ENCODE peak calls at places on chromosomes 11 and 22, in nine cellular contexts. One of them, this sample, is unnamed.

GRCh38 chr11:93791493-93791892 is 7.4 kb downstream of the MED17 start:
- DNase-seq in cardiac muscle cell: no peak
- DNase-seq in heart left ventricle: no peak
- DNase-seq in Calu3: no peak
- DNase-seq in naive thymus-derived CD8-positive, alpha-beta T cell: no peak
- DNase-seq in activated T-helper 1 cell treated with anti-CD3 and anti-CD28 coated beads, Interleukin-12 subunit alpha, Interleukin-12 subunit beta, Interleukin-2, Interleukin-4 antibody, amounts not matched to agents 30 ng/mL and 10 ng/mL and 1 ng/mL, durations not matched to agents 14 hours and 24 hours and 36 hours: no peak
- DNase-seq in stimulated activated CD8-positive, alpha-beta memory T cell treated with anti-CD3 and anti-CD28 coated beads, Interleukin-4, amount 100 ng/mL, for 1 hour: no peak
- DNase-seq in activated CD8-positive, alpha-beta memory T cell treated with anti-CD3 and anti-CD28 coated beads, Interleukin-2, amount 50 U/mL, for 48 hours: no peak
- DNase-seq in GM10248: no peak
- DNase-seq in this sample: no peak

GRCh38 chr11:35013514-35014191 is 97.2 kb downstream of the PDHX start:
- DNase-seq in stimulated activated CD8-positive, alpha-beta memory T cell treated with anti-CD3 and anti-CD28 coated beads, Interleukin-4, amount 100 ng/mL, for 1 hour: no peak
- DNase-seq in GM10248: peak; percentile 15
- DNase-seq in heart left ventricle: no peak
- DNase-seq in naive thymus-derived CD8-positive, alpha-beta T cell: peak; percentile 26
- DNase-seq in cardiac muscle cell: no peak
- DNase-seq in activated CD8-positive, alpha-beta memory T cell treated with anti-CD3 and anti-CD28 coated beads, Interleukin-2, amount 50 U/mL, for 48 hours: no peak
- DNase-seq in activated T-helper 1 cell treated with anti-CD3 and anti-CD28 coated beads, Interleukin-12 subunit alpha, Interleukin-12 subunit beta, Interleukin-2, Interleukin-4 antibody, amounts not matched to agents 30 ng/mL and 10 ng/mL and 1 ng/mL, durations not matched to agents 14 hours and 24 hours and 36 hours: peak; percentile 47
- DNase-seq in Calu3: no peak
- DNase-seq in this sample: no peak

GRCh38 chr11:92070026-92070889 is 154.4 kb upstream of the FAT3 start:
- DNase-seq in activated T-helper 1 cell treated with anti-CD3 and anti-CD28 coated beads, Interleukin-12 subunit alpha, Interleukin-12 subunit beta, Interleukin-2, Interleukin-4 antibody, amounts not matched to agents 30 ng/mL and 10 ng/mL and 1 ng/mL, durations not matched to agents 14 hours and 24 hours and 36 hours: no peak
- DNase-seq in naive thymus-derived CD8-positive, alpha-beta T cell: no peak
- DNase-seq in Calu3: no peak
- DNase-seq in GM10248: no peak
- DNase-seq in heart left ventricle: no peak
- DNase-seq in stimulated activated CD8-positive, alpha-beta memory T cell treated with anti-CD3 and anti-CD28 coated beads, Interleukin-4, amount 100 ng/mL, for 1 hour: no peak
- DNase-seq in activated CD8-positive, alpha-beta memory T cell treated with anti-CD3 and anti-CD28 coated beads, Interleukin-2, amount 50 U/mL, for 48 hours: no peak
- DNase-seq in cardiac muscle cell: no peak
- DNase-seq in this sample: no peak

GRCh38 chr11:17293308-17293707 is 16.8 kb downstream of the NUCB2 start:
- DNase-seq in heart left ventricle: no peak
- DNase-seq in activated CD8-positive, alpha-beta memory T cell treated with anti-CD3 and anti-CD28 coated beads, Interleukin-2, amount 50 U/mL, for 48 hours: no peak
- DNase-seq in stimulated activated CD8-positive, alpha-beta memory T cell treated with anti-CD3 and anti-CD28 coated beads, Interleukin-4, amount 100 ng/mL, for 1 hour: no peak
- DNase-seq in GM10248: no peak
- DNase-seq in activated T-helper 1 cell treated with anti-CD3 and anti-CD28 coated beads, Interleukin-12 subunit alpha, Interleukin-12 subunit beta, Interleukin-2, Interleukin-4 antibody, amounts not matched to agents 30 ng/mL and 10 ng/mL and 1 ng/mL, durations not matched to agents 14 hours and 24 hours and 36 hours: no peak
- DNase-seq in Calu3: no peak
- DNase-seq in cardiac muscle cell: no peak
- DNase-seq in naive thymus-derived CD8-positive, alpha-beta T cell: no peak
- DNase-seq in this sample: no peak

GRCh38 chr11:115711021-115711420 is 206.8 kb upstream of the CADM1 start:
- DNase-seq in stimulated activated CD8-positive, alpha-beta memory T cell treated with anti-CD3 and anti-CD28 coated beads, Interleukin-4, amount 100 ng/mL, for 1 hour: no peak
- DNase-seq in Calu3: no peak
- DNase-seq in activated CD8-positive, alpha-beta memory T cell treated with anti-CD3 and anti-CD28 coated beads, Interleukin-2, amount 50 U/mL, for 48 hours: no peak
- DNase-seq in activated T-helper 1 cell treated with anti-CD3 and anti-CD28 coated beads, Interleukin-12 subunit alpha, Interleukin-12 subunit beta, Interleukin-2, Interleukin-4 antibody, amounts not matched to agents 30 ng/mL and 10 ng/mL and 1 ng/mL, durations not matched to agents 14 hours and 24 hours and 36 hours: no peak
- DNase-seq in GM10248: no peak
- DNase-seq in cardiac muscle cell: no peak
- DNase-seq in naive thymus-derived CD8-positive, alpha-beta T cell: no peak
- DNase-seq in heart left ventricle: no peak
- DNase-seq in this sample: no peak

GRCh38 chr11:36306888-36307287 is 10.8 kb downstream of the PRR5L start:
- DNase-seq in activated CD8-positive, alpha-beta memory T cell treated with anti-CD3 and anti-CD28 coated beads, Interleukin-2, amount 50 U/mL, for 48 hours: no peak
- DNase-seq in cardiac muscle cell: peak; percentile 23
- DNase-seq in heart left ventricle: no peak
- DNase-seq in naive thymus-derived CD8-positive, alpha-beta T cell: no peak
- DNase-seq in Calu3: no peak
- DNase-seq in stimulated activated CD8-positive, alpha-beta memory T cell treated with anti-CD3 and anti-CD28 coated beads, Interleukin-4, amount 100 ng/mL, for 1 hour: no peak
- DNase-seq in GM10248: no peak
- DNase-seq in activated T-helper 1 cell treated with anti-CD3 and anti-CD28 coated beads, Interleukin-12 subunit alpha, Interleukin-12 subunit beta, Interleukin-2, Interleukin-4 antibody, amounts not matched to agents 30 ng/mL and 10 ng/mL and 1 ng/mL, durations not matched to agents 14 hours and 24 hours and 36 hours: no peak
- DNase-seq in this sample: no peak

GRCh38 chr11:19673924-19674390 is 38.7 kb upstream of the NAV2 start:
- DNase-seq in activated CD8-positive, alpha-beta memory T cell treated with anti-CD3 and anti-CD28 coated beads, Interleukin-2, amount 50 U/mL, for 48 hours: no peak
- DNase-seq in heart left ventricle: peak; percentile 85
- DNase-seq in naive thymus-derived CD8-positive, alpha-beta T cell: no peak
- DNase-seq in Calu3: no peak
- DNase-seq in GM10248: no peak
- DNase-seq in cardiac muscle cell: peak; percentile 69
- DNase-seq in stimulated activated CD8-positive, alpha-beta memory T cell treated with anti-CD3 and anti-CD28 coated beads, Interleukin-4, amount 100 ng/mL, for 1 hour: no peak
- DNase-seq in activated T-helper 1 cell treated with anti-CD3 and anti-CD28 coated beads, Interleukin-12 subunit alpha, Interleukin-12 subunit beta, Interleukin-2, Interleukin-4 antibody, amounts not matched to agents 30 ng/mL and 10 ng/mL and 1 ng/mL, durations not matched to agents 14 hours and 24 hours and 36 hours: no peak
- DNase-seq in this sample: no peak

GRCh38 chr22:25160120-25160996 is 39.3 kb upstream of the CRYBB3 start:
- DNase-seq in Calu3: no peak
- DNase-seq in heart left ventricle: no peak
- DNase-seq in stimulated activated CD8-positive, alpha-beta memory T cell treated with anti-CD3 and anti-CD28 coated beads, Interleukin-4, amount 100 ng/mL, for 1 hour: no peak
- DNase-seq in activated T-helper 1 cell treated with anti-CD3 and anti-CD28 coated beads, Interleukin-12 subunit alpha, Interleukin-12 subunit beta, Interleukin-2, Interleukin-4 antibody, amounts not matched to agents 30 ng/mL and 10 ng/mL and 1 ng/mL, durations not matched to agents 14 hours and 24 hours and 36 hours: no peak
- DNase-seq in activated CD8-positive, alpha-beta memory T cell treated with anti-CD3 and anti-CD28 coated beads, Interleukin-2, amount 50 U/mL, for 48 hours: no peak
- DNase-seq in cardiac muscle cell: no peak
- DNase-seq in GM10248: no peak
- DNase-seq in naive thymus-derived CD8-positive, alpha-beta T cell: no peak
- DNase-seq in this sample: no peak

GRCh38 chr11:96013459-96014213 is 89.7 kb upstream of the MTMR2 start:
- DNase-seq in heart left ventricle: no peak
- DNase-seq in stimulated activated CD8-positive, alpha-beta memory T cell treated with anti-CD3 and anti-CD28 coated beads, Interleukin-4, amount 100 ng/mL, for 1 hour: no peak
- DNase-seq in cardiac muscle cell: no peak
- DNase-seq in activated T-helper 1 cell treated with anti-CD3 and anti-CD28 coated beads, Interleukin-12 subunit alpha, Interleukin-12 subunit beta, Interleukin-2, Interleukin-4 antibody, amounts not matched to agents 30 ng/mL and 10 ng/mL and 1 ng/mL, durations not matched to agents 14 hours and 24 hours and 36 hours: no peak
- DNase-seq in Calu3: no peak
- DNase-seq in GM10248: no peak
- DNase-seq in naive thymus-derived CD8-positive, alpha-beta T cell: peak; percentile 48
- DNase-seq in activated CD8-positive, alpha-beta memory T cell treated with anti-CD3 and anti-CD28 coated beads, Interleukin-2, amount 50 U/mL, for 48 hours: peak; percentile 65
- DNase-seq in this sample: no peak

GRCh38 chr11:120722539-120722938 is 211.0 kb downstream of the GRIK4 start:
- DNase-seq in activated T-helper 1 cell treated with anti-CD3 and anti-CD28 coated beads, Interleukin-12 subunit alpha, Interleukin-12 subunit beta, Interleukin-2, Interleukin-4 antibody, amounts not matched to agents 30 ng/mL and 10 ng/mL and 1 ng/mL, durations not matched to agents 14 hours and 24 hours and 36 hours: no peak
- DNase-seq in Calu3: no peak
- DNase-seq in naive thymus-derived CD8-positive, alpha-beta T cell: no peak
- DNase-seq in heart left ventricle: no peak
- DNase-seq in activated CD8-positive, alpha-beta memory T cell treated with anti-CD3 and anti-CD28 coated beads, Interleukin-2, amount 50 U/mL, for 48 hours: no peak
- DNase-seq in stimulated activated CD8-positive, alpha-beta memory T cell treated with anti-CD3 and anti-CD28 coated beads, Interleukin-4, amount 100 ng/mL, for 1 hour: no peak
- DNase-seq in cardiac muscle cell: peak; percentile 17
- DNase-seq in GM10248: no peak
- DNase-seq in this sample: no peak

GRCh38 chr11:84612645-84613044 is 1014.5 kb downstream of the DLG2 start:
- DNase-seq in GM10248: no peak
- DNase-seq in activated T-helper 1 cell treated with anti-CD3 and anti-CD28 coated beads, Interleukin-12 subunit alpha, Interleukin-12 subunit beta, Interleukin-2, Interleukin-4 antibody, amounts not matched to agents 30 ng/mL and 10 ng/mL and 1 ng/mL, durations not matched to agents 14 hours and 24 hours and 36 hours: no peak
- DNase-seq in heart left ventricle: no peak
- DNase-seq in Calu3: no peak
- DNase-seq in stimulated activated CD8-positive, alpha-beta memory T cell treated with anti-CD3 and anti-CD28 coated beads, Interleukin-4, amount 100 ng/mL, for 1 hour: no peak
- DNase-seq in activated CD8-positive, alpha-beta memory T cell treated with anti-CD3 and anti-CD28 coated beads, Interleukin-2, amount 50 U/mL, for 48 hours: no peak
- DNase-seq in naive thymus-derived CD8-positive, alpha-beta T cell: no peak
- DNase-seq in cardiac muscle cell: no peak
- DNase-seq in this sample: no peak

GRCh38 chr11:35618497-35619029 is 303 bp downstream of the FJX1 start:
- DNase-seq in GM10248: peak; percentile 58
- DNase-seq in Calu3: peak; percentile 64
- DNase-seq in activated CD8-positive, alpha-beta memory T cell treated with anti-CD3 and anti-CD28 coated beads, Interleukin-2, amount 50 U/mL, for 48 hours: no peak
- DNase-seq in activated T-helper 1 cell treated with anti-CD3 and anti-CD28 coated beads, Interleukin-12 subunit alpha, Interleukin-12 subunit beta, Interleukin-2, Interleukin-4 antibody, amounts not matched to agents 30 ng/mL and 10 ng/mL and 1 ng/mL, durations not matched to agents 14 hours and 24 hours and 36 hours: no peak
- DNase-seq in stimulated activated CD8-positive, alpha-beta memory T cell treated with anti-CD3 and anti-CD28 coated beads, Interleukin-4, amount 100 ng/mL, for 1 hour: no peak
- DNase-seq in naive thymus-derived CD8-positive, alpha-beta T cell: peak; percentile 10
- DNase-seq in heart left ventricle: peak; percentile 21
- DNase-seq in cardiac muscle cell: peak; percentile 60
- DNase-seq in this sample: no peak

GRCh38 chr22:33971561-33971961 is 51.3 kb upstream of the LARGE1 start:
- DNase-seq in heart left ventricle: no peak
- DNase-seq in activated T-helper 1 cell treated with anti-CD3 and anti-CD28 coated beads, Interleukin-12 subunit alpha, Interleukin-12 subunit beta, Interleukin-2, Interleukin-4 antibody, amounts not matched to agents 30 ng/mL and 10 ng/mL and 1 ng/mL, durations not matched to agents 14 hours and 24 hours and 36 hours: no peak
- DNase-seq in naive thymus-derived CD8-positive, alpha-beta T cell: no peak
- DNase-seq in cardiac muscle cell: no peak
- DNase-seq in activated CD8-positive, alpha-beta memory T cell treated with anti-CD3 and anti-CD28 coated beads, Interleukin-2, amount 50 U/mL, for 48 hours: no peak
- DNase-seq in Calu3: peak; percentile 7
- DNase-seq in GM10248: no peak
- DNase-seq in stimulated activated CD8-positive, alpha-beta memory T cell treated with anti-CD3 and anti-CD28 coated beads, Interleukin-4, amount 100 ng/mL, for 1 hour: no peak
- DNase-seq in this sample: no peak